ENCODE peak calls at places on chromosomes 2 and 18, in five cellular contexts. R is sigmoid colon, Z is OCI-LY7, F is breast epithelium, G is adrenal gland. S is an unnamed sample.

GRCh38 chr2:130844161-130844560 is 7.4 kb downstream of the ARHGEF4 start:
- DNase-seq in R (no peak), Z (no peak), F (no peak), G (no peak), S (peak; percentile 70)

GRCh38 chr18:13136056-13136688 is 82.4 kb upstream of the LDLRAD4 start:
- DNase-seq in R (no peak), Z (no peak), F (no peak), G (no peak), S (no peak)

GRCh38 chr2:232526296-232527055 is 516 bp downstream of the CHRND start:
- DNase-seq in R (no peak), Z (no peak), F (no peak), G (no peak), S (peak; percentile 61)

GRCh38 chr2:13652531-13653313 is 936.0 kb downstream of the TRIB2 start:
- DNase-seq in R (no peak), Z (no peak), F (no peak), G (no peak), S (no peak)

GRCh38 chr18:11323359-11323819 is 174.0 kb upstream of the PIEZO2 start:
- DNase-seq in R (no peak), Z (no peak), F (no peak), G (peak; percentile 73), S (no peak)

GRCh38 chr2:124623560-124623959 is 598.5 kb downstream of the CNTNAP5 start:
- DNase-seq in R (no peak), Z (no peak), F (no peak), G (no peak), S (no peak)

GRCh38 chr2:142065156-142065555 is 65.7 kb downstream of the LRP1B start:
- DNase-seq in R (no peak), Z (no peak), F (no peak), G (no peak), S (no peak)

GRCh38 chr2:50401772-50402653 is 629.9 kb downstream of the NRXN1 start:
- DNase-seq in R (peak; percentile 50), Z (peak; percentile 37), F (no peak), G (peak; percentile 31), S (peak; percentile 33)

GRCh38 chr2:105142239-105142638 is 99.3 kb upstream of the GPR45 start:
- DNase-seq in R (no peak), Z (no peak), F (no peak), G (no peak), S (no peak)

GRCh38 chr2:69291004-69291650 is 95.9 kb downstream of the GFPT1 start:
- DNase-seq in R (no peak), Z (no peak), F (no peak), G (peak; percentile 55), S (no peak)

GRCh38 chr2:10879624-10880585 is 31.8 kb upstream of the KCNF1 start:
- DNase-seq in R (no peak), Z (no peak), F (no peak), G (no peak), S (no peak)

GRCh38 chr2:18119883-18120282 is 241.4 kb downstream of the KCNS3 start:
- DNase-seq in R (peak; percentile 66), Z (no peak), F (no peak), G (no peak), S (no peak)

GRCh38 chr2:1886405-1886992 is 142.2 kb upstream of the PXDN start:
- DNase-seq in R (no peak), Z (peak; percentile 48), F (peak; percentile 63), G (peak; percentile 49), S (no peak)

GRCh38 chr2:25294573-25295462 is 46.9 kb downstream of the DNMT3A start:
- DNase-seq in R (peak; percentile 82), Z (peak; percentile 88), F (peak; percentile 47), G (peak; percentile 85), S (peak; percentile 87)
- H3K4me1 ChIP-seq in R (peaks cover 47% of the 10 kb centered on the region), Z (peaks cover 24% of the 10 kb centered on the region), F (peaks cover 16% of the 10 kb centered on the region), G (peaks cover 38% of the 10 kb centered on the region), S (peaks cover 37% of the 10 kb centered on the region)

DNA sequence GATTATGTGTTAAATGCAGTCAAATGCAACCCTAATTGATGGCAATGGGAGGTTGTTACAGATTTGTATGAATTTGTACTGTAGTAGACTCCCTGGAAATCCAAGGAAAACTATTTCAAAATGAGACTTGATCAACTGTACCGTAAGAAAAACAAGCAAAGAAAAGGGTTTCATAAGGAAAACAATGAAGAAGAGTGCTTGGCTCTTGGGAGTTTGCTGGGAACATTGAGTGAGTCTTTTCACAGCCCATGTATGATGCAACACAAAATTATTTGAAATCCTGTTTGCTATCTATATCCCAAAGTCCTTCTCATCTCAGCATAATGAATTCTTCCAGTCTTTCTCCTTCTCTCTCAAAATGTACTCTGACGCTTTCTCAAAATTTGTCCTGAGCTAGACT is 67.0 kb upstream of the OSR1 start:
- DNase-seq in R (no peak), Z (no peak), F (no peak), G (no peak), S (no peak)
- H3K4me3 ChIP-seq in R (no peak overlapping the region), Z (no peak overlapping the region), F (no peak overlapping the region), G (no peak overlapping the region), S (no peak overlapping the region)

GRCh38 chr18:63783394-63783793 is 8.2 kb downstream of the SERPINB7 start:
- DNase-seq in R (no peak), Z (no peak), F (no peak), G (no peak), S (no peak)
- TF ChIP-seq CTCF in R (no peak), Z (no peak), F (no peak), G (no peak), S (no peak)

GRCh38 chr2:201992960-201993359 is 40.7 kb upstream of the FZD7 start:
- DNase-seq in R (no peak), Z (no peak), F (no peak), G (no peak), S (no peak)

GRCh38 chr2:201994973-201995638 is 38.5 kb upstream of the FZD7 start:
- DNase-seq in R (no peak), Z (no peak), F (no peak), G (no peak), S (no peak)

GRCh38 chr2:201999289-201999688 is 34.4 kb upstream of the FZD7 start:
- DNase-seq in R (no peak), Z (no peak), F (no peak), G (no peak), S (no peak)

GRCh38 chr2:201996006-201996405 is 37.6 kb upstream of the FZD7 start:
- DNase-seq in R (no peak), Z (no peak), F (peak; percentile 75), G (no peak), S (peak; percentile 55)

GRCh38 chr2:201996681-201997254 is 36.9 kb upstream of the FZD7 start:
- DNase-seq in R (no peak), Z (no peak), F (no peak), G (no peak), S (no peak)
- H3K4me1 ChIP-seq in R (no peaks in the 10 kb centered on the region), Z (no peaks in the 10 kb centered on the region), F (no peaks in the 10 kb centered on the region), G (no peaks in the 10 kb centered on the region), S (no peaks in the 10 kb centered on the region)

GRCh38 chr18:24400587-24400986 is 3.0 kb upstream of the OSBPL1A start:
- DNase-seq in R (no peak), Z (no peak), F (no peak), G (no peak), S (no peak)

GRCh38 chr18:24397131-24397693 is 412 bp downstream of the OSBPL1A start:
- DNase-seq in R (peak; percentile 86), Z (peak; percentile 4), F (peak; percentile 70), G (peak; percentile 77), S (peak; percentile 80)

GRCh38 chr18:24396082-24396623 is 1.5 kb downstream of the OSBPL1A start:
- DNase-seq in R (no peak), Z (no peak), F (no peak), G (no peak), S (no peak)

GRCh38 chr18:24397694-24398365 is at the start of gene OSBPL1A:
- DNase-seq in R (peak; percentile 98), Z (peak; percentile 72), F (peak; percentile 90), G (peak; percentile 97), S (peak; percentile 97)

GRCh38 chr18:24398515-24398914 is 891 bp upstream of the OSBPL1A start:
- DNase-seq in R (no peak), Z (no peak), F (no peak), G (no peak), S (no peak)
- H3K4me3 ChIP-seq in R (no peak overlapping the region), Z (no peak overlapping the region), F (peak overlapping the region; percentile 84), G (no peak overlapping the region), S (peak overlapping the region; percentile 78)

GRCh38 chr18:79378416-79379250 is 17.1 kb upstream of the NFATC1 start:
- DNase-seq in R (peak; percentile 90), Z (peak; percentile 53), F (peak; percentile 70), G (peak; percentile 71), S (peak; percentile 94)

GRCh38 chr18:79380816-79381806 is 14.6 kb upstream of the NFATC1 start:
- DNase-seq in R (peak; percentile 84), Z (peak; percentile 50), F (no peak), G (peak; percentile 65), S (no peak)

GRCh38 chr18:79379931-79380815 is 15.6 kb upstream of the NFATC1 start:
- DNase-seq in R (peak; percentile 61), Z (no peak), F (no peak), G (no peak), S (no peak)

GRCh38 chr18:79377187-79377891 is 18.4 kb upstream of the NFATC1 start:
- DNase-seq in R (peak; percentile 52), Z (no peak), F (no peak), G (no peak), S (no peak)

DNA sequence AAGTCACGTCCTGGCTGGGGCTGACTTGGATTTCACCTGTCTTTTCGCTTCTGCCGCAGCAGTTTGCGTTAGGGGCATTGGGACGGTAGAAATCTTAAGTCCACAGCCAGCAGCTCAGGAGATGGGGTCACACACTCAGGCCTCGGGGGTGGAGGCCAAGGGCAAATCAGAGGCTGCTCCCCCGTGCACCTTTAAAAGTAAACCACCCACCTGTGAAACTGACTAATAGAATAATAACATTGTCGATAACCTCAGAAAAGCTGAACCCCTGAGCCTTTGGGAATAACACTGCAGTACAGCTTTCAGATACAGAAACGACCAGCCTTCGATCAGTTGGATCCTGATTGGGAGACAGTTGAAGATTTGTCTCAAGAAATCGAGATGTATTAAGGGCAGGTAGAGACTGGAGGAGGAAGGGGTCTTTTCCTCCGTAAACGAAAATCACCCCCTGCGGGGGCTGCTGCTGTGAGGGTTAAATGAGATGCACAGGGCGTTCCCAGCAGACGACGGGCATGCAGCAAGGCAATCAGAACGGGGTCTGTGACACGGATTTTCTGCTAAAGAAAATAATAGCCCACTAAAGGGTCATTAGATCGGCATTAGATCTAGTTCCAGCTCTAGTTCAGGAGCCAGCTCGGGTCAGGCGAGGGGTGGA is 16.4 kb upstream of the NFATC1 start:
- DNase-seq in R (peak; percentile 56), Z (no peak), F (no peak), G (no peak), S (no peak)
- TF ChIP-seq CTCF in R (no peak), Z (peak; percentile 37), F (no peak), G (no peak), S (no peak)

S was measured in left lung.